ENCODE peak calls at places on chromosomes 16 and 17, in eight cellular contexts. Z, F, A, G, E, R, B and O are unnamed samples.

GRCh38 chr17:49388290-49388640 is 26.2 kb upstream of the ZNF652 start:
- DNase-seq in Z (peak), F (no peak), A (no peak), G (no peak), E (no peak), R (no peak), B (no peak), O (no peak)

GRCh38 chr16:70390774-70391173 is 44.1 kb downstream of the DDX19A start:
- DNase-seq in Z (no peak), F (no peak), A (no peak), G (no peak), E (no peak), R (no peak), B (no peak), O (no peak)

GRCh38 chr17:62653002-62653830 is 25.7 kb downstream of the MRC2 start:
- DNase-seq in Z (peak), F (no peak), A (peak), G (peak), E (peak), R (no peak), B (no peak), O (peak)

GRCh38 chr17:41967141-41967920 is 736 bp downstream of the CNP start:
- DNase-seq in Z (peak), F (no peak), A (peak), G (no peak), E (peak), R (no peak), B (peak), O (peak)

GRCh38 chr16:84190731-84191388 is at the start of gene ADAD2:
- DNase-seq in Z (no peak), F (no peak), A (peak), G (no peak), E (no peak), R (peak), B (no peak), O (peak)

GRCh38 chr17:7541074-7541621 is 7.7 kb upstream of the TNFSF12 start:
- DNase-seq in Z (no peak), F (no peak), A (no peak), G (no peak), E (no peak), R (no peak), B (no peak), O (no peak)

GRCh38 chr17:76492989-76493501 is 8.2 kb downstream of the RHBDF2 start:
- DNase-seq in Z (peak), F (no peak), A (no peak), G (no peak), E (peak), R (no peak), B (peak), O (no peak)

GRCh38 chr17:57924677-57925076 is 30.5 kb downstream of the CUEDC1 start:
- DNase-seq in Z (no peak), F (no peak), A (no peak), G (no peak), E (no peak), R (no peak), B (no peak), O (no peak)

GRCh38 chr16:6682142-6682811 is 650.4 kb upstream of the RBFOX1 start:
- DNase-seq in Z (no peak), F (no peak), A (peak), G (no peak), E (no peak), R (no peak), B (no peak), O (peak)

GRCh38 chr17:7850118-7850504 is 4.8 kb upstream of the TMEM88 start:
- DNase-seq in Z (no peak), F (no peak), A (no peak), G (no peak), E (no peak), R (no peak), B (no peak), O (no peak)

GRCh38 chr16:22670551-22670970 is 143.4 kb upstream of the HS3ST2 start:
- DNase-seq in Z (no peak), F (no peak), A (peak), G (no peak), E (no peak), R (peak), B (no peak), O (peak)

GRCh38 chr17:28055546-28056275 is 13.2 kb downstream of the NLK start:
- DNase-seq in Z (no peak), F (no peak), A (no peak), G (no peak), E (no peak), R (no peak), B (no peak), O (no peak)

GRCh38 chr17:83178533-83179201 is 99.3 kb downstream of the METRNL start:
- DNase-seq in Z (no peak), F (no peak), A (no peak), G (no peak), E (no peak), R (no peak), B (no peak), O (no peak)

GRCh38 chr16:30659507-30660423 is 1.5 kb downstream of the FBRS start:
- DNase-seq in Z (peak), F (no peak), A (no peak), G (peak), E (no peak), R (no peak), B (no peak), O (no peak)

GRCh38 chr16:8952281-8952751 is 11.4 kb downstream of the USP7 start:
- DNase-seq in Z (no peak), F (no peak), A (no peak), G (no peak), E (no peak), R (no peak), B (no peak), O (no peak)

GRCh38 chr17:68198931-68199836 is 48.7 kb upstream of the AMZ2 start:
- DNase-seq in Z (peak), F (no peak), A (peak), G (no peak), E (no peak), R (no peak), B (no peak), O (no peak)

GRCh38 chr16:56268799-56269198 is 77.5 kb downstream of the GNAO1 start:
- DNase-seq in Z (no peak), F (no peak), A (no peak), G (no peak), E (no peak), R (no peak), B (no peak), O (no peak)

GRCh38 chr16:7772722-7773121 is 440.1 kb downstream of the RBFOX1 start:
- DNase-seq in Z (no peak), F (no peak), A (no peak), G (no peak), E (no peak), R (no peak), B (no peak), O (no peak)

GRCh38 chr16:85615014-85615851 is 2.1 kb downstream of the GSE1 start:
- DNase-seq in Z (no peak), F (peak), A (peak), G (no peak), E (peak), R (no peak), B (no peak), O (peak)

GRCh38 chr17:83201206-83202001 is 122.0 kb downstream of the METRNL start:
- DNase-seq in Z (no peak), F (no peak), A (no peak), G (no peak), E (no peak), R (no peak), B (no peak), O (no peak)